ENCODE peak calls at places on chromosomes 4 and X, in seven cellular contexts. R, P, M, B, Z, H and O are unnamed samples.
A peak's percentile ranks its signal among the peaks of the same experiment; 100 is the strongest.

GRCh38 chr4:70187216-70187615 is 8.3 kb upstream of the ODAM start:
- DNase-seq in Z (no peak), M (no peak), P (no peak), B (no peak), R (no peak), H (no peak), O (no peak)

GRCh38 chr4:6749340-6750171 is 33.0 kb upstream of the KIAA0232 start:
- DNase-seq in B (peak; percentile 10), H (peak; percentile 15), P (no peak), Z (no peak), R (peak; percentile 33), M (no peak), O (peak; percentile 88)

GRCh38 chr4:148986951-148987350 is 544.7 kb upstream of the NR3C2 start:
- DNase-seq in M (no peak), B (no peak), H (no peak), Z (no peak), P (no peak), R (no peak), O (peak; percentile 0)

GRCh38 chrX:3779546-3779945 is 66.1 kb upstream of the PRKX start:
- DNase-seq in P (no peak), B (no peak), Z (no peak), H (no peak), M (no peak), R (no peak), O (no peak)

GRCh38 chr4:143417679-143418403 is 81.2 kb downstream of the GAB1 start:
- DNase-seq in R (no peak), H (no peak), B (no peak), Z (no peak), P (no peak), M (no peak), O (no peak)

GRCh38 chr4:159400782-159401712 is 298.2 kb downstream of the RAPGEF2 start:
- DNase-seq in Z (no peak), R (peak; percentile 69), M (no peak), H (peak; percentile 46), B (peak; percentile 26), P (no peak), O (no peak)

GRCh38 chr4:6364581-6364980 is 94.9 kb downstream of the WFS1 start:
- DNase-seq in M (no peak), B (no peak), H (no peak), R (no peak), Z (no peak), P (no peak), O (no peak)

GRCh38 chrX:55839480-55839879 is 121.9 kb downstream of the RRAGB start:
- DNase-seq in P (no peak), Z (no peak), B (no peak), M (no peak), R (no peak), H (no peak), O (no peak)

GRCh38 chr4:81963506-81964020 is 410.2 kb downstream of the HNRNPD start:
- DNase-seq in H (no peak), M (peak; percentile 38), P (no peak), B (no peak), Z (no peak), R (no peak), O (no peak)

GRCh38 chrX:39470588-39471155 is 627.1 kb downstream of the BCOR start:
- DNase-seq in M (no peak), B (peak; percentile 22), P (peak; percentile 28), R (peak; percentile 79), H (peak; percentile 4), Z (no peak), O (no peak)

GRCh38 chr4:178165909-178166308 is 723.7 kb upstream of the AGA start:
- DNase-seq in B (no peak), Z (no peak), H (no peak), M (no peak), R (no peak), P (no peak), O (no peak)

GRCh38 chr4:104930298-104930697 is 216.4 kb upstream of the TET2 start:
- DNase-seq in M (no peak), B (no peak), R (no peak), H (no peak), Z (no peak), P (no peak), O (peak; percentile 3)

GRCh38 chrX:105226499-105226898 is 6.0 kb upstream of the TEX13A start:
- DNase-seq in Z (no peak), R (no peak), B (no peak), M (no peak), P (no peak), H (no peak), O (no peak)

GRCh38 chrX:4182010-4182806 is 468.8 kb upstream of the PRKX start:
- DNase-seq in M (no peak), H (no peak), R (no peak), B (no peak), P (no peak), Z (no peak), O (no peak)

GRCh38 chr4:157170321-157170720 is 50.2 kb upstream of the GRIA2 start:
- DNase-seq in B (no peak), P (no peak), Z (no peak), H (no peak), R (peak; percentile 18), M (no peak), O (no peak)

GRCh38 chrX:153507484-153508178 is 9.8 kb upstream of the ATP2B3 start:
- DNase-seq in H (peak; percentile 54), B (peak; percentile 65), P (peak; percentile 46), M (peak; percentile 66), Z (peak; percentile 60), R (peak; percentile 59), O (peak; percentile 61)

GRCh38 chr4:5018603-5019002 is 655 bp downstream of the CYTL1 start:
- DNase-seq in H (no peak), B (no peak), P (no peak), M (no peak), R (no peak), Z (no peak), O (no peak)

GRCh38 chrX:25059273-25059672 is 43.5 kb upstream of the ARX start:
- DNase-seq in H (no peak), R (no peak), P (no peak), M (no peak), B (no peak), Z (no peak), O (no peak)

GRCh38 chrX:129980043-129980442 is 2.4 kb upstream of the BCORL1 start:
- DNase-seq in Z (no peak), B (no peak), P (no peak), R (no peak), M (no peak), H (no peak), O (no peak)